ENCODE peak calls at places on chromosomes 4 and X, in nine cellular contexts. D, X, M, F, P, K, Q, L and S are unnamed samples.

GRCh38 chr4:124745988-124746801 is 33.7 kb upstream of the ANKRD50 start:
- DNase-seq in D (no peak), X (no peak), M (no peak), F (no peak), P (no peak), K (no peak), Q (no peak), L (no peak), S (no peak)

GRCh38 chr4:128924951-128925350 is 115.5 kb downstream of the JADE1 start:
- DNase-seq in D (no peak), X (no peak), M (no peak), F (no peak), P (no peak), K (peak), Q (peak), L (no peak), S (no peak)

GRCh38 chr4:59689149-59689548 is 1511.0 kb upstream of the ADGRL3 start:
- DNase-seq in D (no peak), X (no peak), M (no peak), F (no peak), P (no peak), K (no peak), Q (no peak), L (no peak), S (no peak)

GRCh38 chr4:16067515-16067914 is 16.3 kb downstream of the PROM1 start:
- DNase-seq in D (no peak), X (no peak), M (no peak), F (no peak), P (no peak), K (peak), Q (no peak), L (no peak), S (no peak)

GRCh38 chr4:152363086-152363485 is 172.8 kb downstream of the FBXW7 start:
- DNase-seq in D (no peak), X (no peak), M (no peak), F (no peak), P (no peak), K (no peak), Q (peak), L (no peak), S (no peak)

GRCh38 chrX:65985922-65986588 is 53.8 kb downstream of the VSIG4 start:
- DNase-seq in D (peak), X (peak), M (peak), F (peak), P (peak), K (peak), Q (peak), L (no peak), S (no peak)

GRCh38 chrX:46588263-46588662 is 14.7 kb downstream of the CHST7 start:
- DNase-seq in D (peak), X (no peak), M (no peak), F (peak), P (peak), K (peak), Q (peak), L (no peak), S (no peak)

GRCh38 chrX:155745792-155746191 is 133.0 kb upstream of the TMLHE start:
- DNase-seq in D (no peak), X (peak), M (no peak), F (no peak), P (peak), K (peak), Q (no peak), L (no peak), S (no peak)

GRCh38 chr4:186724048-186724860 is 598 bp upstream of the FAT1 start:
- DNase-seq in D (no peak), X (no peak), M (peak), F (no peak), P (peak), K (peak), Q (peak), L (peak), S (no peak)

GRCh38 chr4:683982-684571 is 4.9 kb downstream of the SLC49A3 start:
- DNase-seq in D (peak), X (peak), M (peak), F (peak), P (peak), K (peak), Q (peak), L (peak), S (no peak)

GRCh38 chr4:2350982-2351381 is 67.5 kb downstream of the ZFYVE28 start:
- DNase-seq in D (no peak), X (no peak), M (peak), F (peak), P (no peak), K (no peak), Q (no peak), L (peak), S (no peak)

GRCh38 chr4:73127839-73128448 is 58.4 kb upstream of the COX18 start:
- DNase-seq in D (no peak), X (no peak), M (no peak), F (no peak), P (no peak), K (peak), Q (peak), L (no peak), S (no peak)

GRCh38 chr4:72631296-72631695 is 62.3 kb upstream of the ADAMTS3 start:
- DNase-seq in D (no peak), X (no peak), M (no peak), F (no peak), P (peak), K (peak), Q (peak), L (no peak), S (no peak)

GRCh38 chrX:44903842-44904530 is 31.0 kb downstream of the KDM6A start:
- DNase-seq in D (no peak), X (no peak), M (no peak), F (no peak), P (no peak), K (no peak), Q (no peak), L (no peak), S (no peak)

GRCh38 chr4:2212831-2213230 is 29.1 kb downstream of the HAUS3 start:
- DNase-seq in D (no peak), X (no peak), M (no peak), F (no peak), P (no peak), K (peak), Q (no peak), L (no peak), S (no peak)

GRCh38 chrX:31663172-31663571 is 591.3 kb upstream of the FTHL17 start:
- DNase-seq in D (no peak), X (no peak), M (no peak), F (no peak), P (no peak), K (no peak), Q (no peak), L (no peak), S (no peak)

GRCh38 chr4:14264437-14264836 is 636.9 kb upstream of the BOD1L1 start:
- DNase-seq in D (no peak), X (no peak), M (no peak), F (no peak), P (no peak), K (no peak), Q (no peak), L (no peak), S (no peak)

GRCh38 chrX:129227376-129227775 is 295.9 kb downstream of the SMARCA1 start:
- DNase-seq in D (no peak), X (no peak), M (no peak), F (no peak), P (no peak), K (no peak), Q (no peak), L (no peak), S (no peak)

GRCh38 chr4:150280081-150280950 is 202.1 kb downstream of the DCLK2 start:
- DNase-seq in D (no peak), X (no peak), M (no peak), F (no peak), P (no peak), K (peak), Q (peak), L (no peak), S (no peak)

GRCh38 chrX:86604620-86605019 is 456.4 kb downstream of the DACH2 start:
- DNase-seq in D (no peak), X (no peak), M (no peak), F (no peak), P (no peak), K (peak), Q (no peak), L (no peak), S (no peak)

GRCh38 chrX:9911479-9911878 is 55.7 kb upstream of the CLDN34 start:
- DNase-seq in D (no peak), X (no peak), M (no peak), F (no peak), P (no peak), K (peak), Q (peak), L (no peak), S (no peak)

GRCh38 chr4:42280327-42281095 is 116.8 kb upstream of the SHISA3 start:
- DNase-seq in D (peak), X (peak), M (no peak), F (no peak), P (no peak), K (peak), Q (peak), L (no peak), S (no peak)

GRCh38 chr4:7419961-7420660 is 14.6 kb downstream of the PSAPL1 start:
- DNase-seq in D (no peak), X (no peak), M (peak), F (no peak), P (peak), K (no peak), Q (no peak), L (no peak), S (peak)

GRCh38 chrX:69192603-69193002 is 27.4 kb upstream of the PJA1 start:
- DNase-seq in D (no peak), X (no peak), M (no peak), F (no peak), P (no peak), K (peak), Q (peak), L (no peak), S (no peak)

GRCh38 chr4:73244941-73245601 is 13.5 kb downstream of the ANKRD17 start:
- DNase-seq in D (no peak), X (no peak), M (no peak), F (no peak), P (no peak), K (no peak), Q (no peak), L (no peak), S (no peak)

GRCh38 chr4:154822775-154823174 is 41.7 kb downstream of the RBM46 start:
- DNase-seq in D (no peak), X (no peak), M (no peak), F (no peak), P (no peak), K (peak), Q (peak), L (no peak), S (no peak)

GRCh38 chr4:74189331-74190043 is 31.6 kb downstream of the MTHFD2L start:
- DNase-seq in D (peak), X (peak), M (no peak), F (no peak), P (no peak), K (peak), Q (peak), L (no peak), S (no peak)

GRCh38 chr4:114005569-114006442 is 26.4 kb upstream of the ARSJ start:
- DNase-seq in D (no peak), X (no peak), M (no peak), F (no peak), P (no peak), K (peak), Q (peak), L (no peak), S (no peak)

GRCh38 chrX:140132937-140133336 is 167.6 kb upstream of the CXorf66 start:
- DNase-seq in D (no peak), X (no peak), M (no peak), F (no peak), P (no peak), K (peak), Q (no peak), L (no peak), S (no peak)

GRCh38 chrX:152600853-152601635 is 36.7 kb upstream of the GABRQ start:
- DNase-seq in D (no peak), X (peak), M (no peak), F (no peak), P (no peak), K (no peak), Q (no peak), L (no peak), S (no peak)

GRCh38 chr4:113080050-113080449 is 30.6 kb downstream of the ANK2 start:
- DNase-seq in D (no peak), X (no peak), M (no peak), F (no peak), P (no peak), K (peak), Q (peak), L (no peak), S (no peak)

GRCh38 chrX:2498781-2499302 is 1.9 kb downstream of the DHRSX start:
- DNase-seq in D (no peak), X (no peak), M (no peak), F (no peak), P (peak), K (peak), Q (peak), L (peak), S (peak)

GRCh38 chr4:26178874-26179273 is 141.9 kb upstream of the RBPJ start:
- DNase-seq in D (no peak), X (no peak), M (no peak), F (no peak), P (no peak), K (no peak), Q (no peak), L (no peak), S (no peak)

GRCh38 chrX:133645977-133646750 is 230.9 kb upstream of the GPC4 start:
- DNase-seq in D (no peak), X (no peak), M (no peak), F (no peak), P (peak), K (peak), Q (no peak), L (no peak), S (no peak)

GRCh38 chr4:158775091-158775651 is 6.3 kb downstream of the FNIP2 start:
- DNase-seq in D (no peak), X (no peak), M (no peak), F (no peak), P (no peak), K (peak), Q (peak), L (no peak), S (no peak)

GRCh38 chr4:185742766-185743165 is 69.2 kb downstream of the SORBS2 start:
- DNase-seq in D (no peak), X (no peak), M (no peak), F (no peak), P (peak), K (peak), Q (no peak), L (no peak), S (no peak)